ENCODE peak calls at places on chromosomes 16 and 17, in seven cellular contexts. M is naive thymus-derived CD8-positive, alpha-beta T cell; X is Panc1; D is AG08395; K is anterior cingulate cortex; L is choroid plexus epithelial cell; U is NCI-H460. J is an unnamed sample.

GRCh38 chr16:9159839-9160550 is 68.6 kb downstream of the HAPSTR1 start:
- DNase-seq in M (no peak), X (peak; percentile 39), D (peak; percentile 71), K (peak; percentile 65), L (peak; percentile 79), U (peak; percentile 58), J (peak; percentile 31)

GRCh38 chr17:5226940-5227878 is 7.5 kb downstream of the SCIMP start:
- DNase-seq in M (peak; percentile 59), X (no peak), D (no peak), K (no peak), L (no peak), U (no peak), J (peak; percentile 48)

GRCh38 chr17:32769846-32770245 is 107.1 kb downstream of the MYO1D start:
- DNase-seq in M (no peak), X (no peak), D (no peak), K (no peak), L (peak; percentile 22), U (peak; percentile 13), J (no peak)

GRCh38 chr16:68889508-68890150 is 46.3 kb downstream of the TANGO6 start:
- DNase-seq in M (no peak), X (no peak), D (no peak), K (no peak), L (peak; percentile 54), U (no peak), J (no peak)

GRCh38 chr17:10394201-10394887 is 21.5 kb upstream of the MYH13 start:
- DNase-seq in M (no peak), X (no peak), D (no peak), K (no peak), L (no peak), U (no peak), J (no peak)

GRCh38 chr17:31917065-31917529 is 15.6 kb upstream of the UTP6 start:
- DNase-seq in M (no peak), X (no peak), D (no peak), K (no peak), L (no peak), U (no peak), J (no peak)

GRCh38 chr17:34760931-34761500 is 181.6 kb downstream of the TMEM132E start:
- DNase-seq in M (no peak), X (no peak), D (no peak), K (no peak), L (no peak), U (no peak), J (no peak)

GRCh38 chr16:1830213-1830612 is 3.2 kb downstream of the FAHD1 start:
- DNase-seq in M (no peak), X (no peak), D (no peak), K (no peak), L (no peak), U (no peak), J (no peak)

GRCh38 chr16:81238296-81239011 is at the start of gene BCO1:
- DNase-seq in M (no peak), X (no peak), D (peak; percentile 35), K (no peak), L (peak; percentile 71), U (no peak), J (no peak)

GRCh38 chr16:62549875-62550274 is 513.6 kb upstream of the CDH8 start:
- DNase-seq in M (no peak), X (no peak), D (no peak), K (no peak), L (no peak), U (no peak), J (no peak)

GRCh38 chr17:12081720-12082119 is 61.0 kb downstream of the MAP2K4 start:
- DNase-seq in M (no peak), X (no peak), D (no peak), K (no peak), L (peak; percentile 50), U (no peak), J (no peak)

GRCh38 chr17:55463600-55463999 is 42.0 kb upstream of the MMD start:
- DNase-seq in M (no peak), X (no peak), D (no peak), K (no peak), L (no peak), U (no peak), J (peak; percentile 17)

GRCh38 chr17:5419959-5420653 is at the start of gene RPAIN:
- DNase-seq in M (no peak), X (no peak), D (peak; percentile 87), K (peak; percentile 99), L (peak; percentile 91), U (peak; percentile 81), J (no peak)

GRCh38 chr16:72990003-72990521 is 57.9 kb downstream of the ZFHX3 start:
- DNase-seq in M (no peak), X (no peak), D (peak; percentile 80), K (no peak), L (peak; percentile 73), U (peak; percentile 17), J (no peak)

GRCh38 chr17:33452797-33453196 is 159.7 kb upstream of the ASIC2 start:
- DNase-seq in M (no peak), X (no peak), D (no peak), K (no peak), L (peak; percentile 9), U (no peak), J (no peak)

GRCh38 chr17:661509-661908 is 53.1 kb downstream of the VPS53 start:
- DNase-seq in M (no peak), X (no peak), D (no peak), K (no peak), L (no peak), U (no peak), J (no peak)

GRCh38 chr17:39011907-39012468 is 44.8 kb upstream of the FBXO47 start:
- DNase-seq in M (no peak), X (no peak), D (no peak), K (no peak), L (no peak), U (no peak), J (no peak)

GRCh38 chr16:87746178-87746577 is 19.6 kb downstream of the KLHDC4 start:
- DNase-seq in M (no peak), X (no peak), D (no peak), K (no peak), L (no peak), U (no peak), J (no peak)